ENCODE peak calls at places on chromosomes 1 and 21, in nine cellular contexts. W is ovary, M is endothelial cell of umbilical vein, L is right atrium auricular region, N is heart left ventricle, V is AG04450, H is tibial artery, X is prostate gland, F is A549. B is an unnamed sample.

GRCh38 chr1:86703696-86704455 is 500 bp upstream of the SH3GLB1 start:
- DNase-seq in W (no peak), M (peak; percentile 69), L (no peak), N (no peak), V (no peak), H (no peak), X (no peak), F (no peak), B (peak; percentile 66)

GRCh38 chr1:15180189-15180588 is 26.6 kb downstream of the TMEM51 start:
- DNase-seq in W (no peak), M (no peak), L (no peak), N (no peak), V (no peak), H (no peak), X (no peak), F (no peak), B (no peak)

GRCh38 chr1:192788184-192788583 is 20.7 kb upstream of the RGS2 start:
- DNase-seq in W (no peak), M (no peak), L (peak; percentile 72), N (peak; percentile 27), V (no peak), H (peak; percentile 26), X (no peak), F (peak; percentile 61), B (no peak)

GRCh38 chr1:64171797-64172281 is 31.6 kb upstream of the UBE2U start:
- DNase-seq in W (no peak), M (peak; percentile 38), L (no peak), N (no peak), V (no peak), H (no peak), X (peak; percentile 13), F (peak; percentile 20), B (no peak)

GRCh38 chr1:14866841-14867626 is 268.5 kb downstream of the KAZN start:
- DNase-seq in W (no peak), M (no peak), L (no peak), N (no peak), V (no peak), H (no peak), X (no peak), F (no peak), B (no peak)

GRCh38 chr1:116433283-116434257 is 60.5 kb downstream of the ATP1A1 start:
- DNase-seq in W (no peak), M (no peak), L (no peak), N (peak; percentile 86), V (no peak), H (no peak), X (peak; percentile 46), F (no peak), B (no peak)

GRCh38 chr21:44349416-44349846 is 4.0 kb upstream of the TRPM2 start:
- DNase-seq in W (no peak), M (no peak), L (no peak), N (no peak), V (no peak), H (no peak), X (no peak), F (no peak), B (no peak)

GRCh38 chr1:192654607-192655389 is 18.9 kb downstream of the RGS13 start:
- DNase-seq in W (no peak), M (peak; percentile 30), L (no peak), N (no peak), V (no peak), H (no peak), X (no peak), F (no peak), B (no peak)

GRCh38 chr21:44617071-44617501 is 5.2 kb downstream of the KRTAP10-8 start:
- DNase-seq in W (no peak), M (no peak), L (peak; percentile 53), N (no peak), V (no peak), H (no peak), X (no peak), F (no peak), B (no peak)

GRCh38 chr1:214967865-214968575 is 114.5 kb upstream of the KCNK2 start:
- DNase-seq in W (no peak), M (no peak), L (no peak), N (no peak), V (no peak), H (no peak), X (no peak), F (no peak), B (no peak)

GRCh38 chr1:164366014-164366413 is 193.0 kb upstream of the PBX1 start:
- DNase-seq in W (no peak), M (no peak), L (no peak), N (no peak), V (no peak), H (no peak), X (no peak), F (no peak), B (no peak)

GRCh38 chr1:41479808-41480160 is 4.7 kb downstream of the EDN2 start:
- DNase-seq in W (no peak), M (no peak), L (no peak), N (peak; percentile 17), V (no peak), H (no peak), X (no peak), F (no peak), B (no peak)

GRCh38 chr1:26723013-26723991 is 27.5 kb downstream of the ARID1A start:
- DNase-seq in W (peak; percentile 93), M (peak; percentile 99), L (peak; percentile 93), N (peak; percentile 91), V (peak; percentile 96), H (peak; percentile 83), X (peak; percentile 63), F (peak; percentile 26), B (peak; percentile 40)

GRCh38 chr1:232553050-232553754 is 76.7 kb downstream of the SIPA1L2 start:
- DNase-seq in W (peak; percentile 76), M (peak; percentile 89), L (peak; percentile 83), N (peak; percentile 89), V (no peak), H (no peak), X (no peak), F (no peak), B (no peak)

GRCh38 chr1:45802343-45803298 is 791 bp upstream of the MAST2 start:
- DNase-seq in W (peak; percentile 74), M (peak; percentile 89), L (peak; percentile 92), N (peak; percentile 79), V (peak; percentile 95), H (peak; percentile 88), X (peak; percentile 16), F (peak; percentile 86), B (peak; percentile 46)

GRCh38 chr1:28602536-28603439 is 10.7 kb downstream of the RAB42 start:
- DNase-seq in W (peak; percentile 55), M (peak; percentile 72), L (no peak), N (peak; percentile 70), V (peak; percentile 55), H (peak; percentile 63), X (peak; percentile 51), F (peak; percentile 70), B (peak; percentile 50)

GRCh38 chr1:207847116-207847515 is 63.8 kb downstream of the CD34 start:
- DNase-seq in W (no peak), M (peak; percentile 56), L (no peak), N (no peak), V (no peak), H (peak; percentile 10), X (no peak), F (no peak), B (no peak)

GRCh38 chr1:119712342-119713038 is 756 bp downstream of the PHGDH start:
- DNase-seq in W (peak; percentile 86), M (peak; percentile 69), L (peak; percentile 80), N (peak; percentile 87), V (peak; percentile 87), H (peak; percentile 88), X (peak; percentile 69), F (peak; percentile 72), B (peak; percentile 86)

GRCh38 chr1:101187287-101187686 is 49.5 kb upstream of the S1PR1 start:
- DNase-seq in W (no peak), M (peak; percentile 56), L (no peak), N (no peak), V (no peak), H (no peak), X (no peak), F (no peak), B (no peak)

GRCh38 chr1:180156631-180157091 is 2.0 kb downstream of the QSOX1 start:
- DNase-seq in W (no peak), M (no peak), L (peak; percentile 57), N (no peak), V (no peak), H (no peak), X (no peak), F (no peak), B (no peak)

DNA sequence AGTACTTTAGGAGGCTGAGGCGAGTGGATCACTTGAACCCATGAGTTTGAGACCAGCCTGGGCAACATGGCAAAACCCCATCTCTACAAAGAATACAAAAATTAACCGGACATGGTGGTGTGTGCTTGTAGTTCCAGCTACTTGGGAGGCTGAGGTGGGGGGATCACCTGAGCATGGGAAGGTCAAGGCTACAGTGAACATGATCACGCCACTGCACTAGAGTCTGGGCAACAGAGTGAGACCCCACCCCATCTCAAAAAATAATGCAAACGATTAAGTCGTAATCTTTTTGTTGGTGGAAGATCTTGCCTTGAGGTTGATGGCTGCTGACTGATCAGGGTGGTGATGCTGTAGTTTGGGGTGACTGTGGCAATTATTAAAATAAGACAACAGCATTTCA is 6.3 kb downstream of the RCAN3 start:
- DNase-seq in W (no peak), M (no peak), L (no peak), N (no peak), V (no peak), H (no peak), X (no peak), F (no peak), B (no peak)
- TF ChIP-seq CTCF in W (no peak), M (no peak), L (no peak), N (no peak), V (no peak), H (no peak), X (no peak), F (no peak), B (no peak)

GRCh38 chr1:31932491-31933316 is 5.5 kb downstream of the PTP4A2 start:
- DNase-seq in W (no peak), M (peak; percentile 73), L (no peak), N (no peak), V (no peak), H (no peak), X (no peak), F (peak; percentile 42), B (no peak)
- TF ChIP-seq CTCF in W (no peak), M (no peak), L (no peak), N (no peak), V (no peak), H (no peak), X (no peak), F (no peak), B (no peak)

DNA sequence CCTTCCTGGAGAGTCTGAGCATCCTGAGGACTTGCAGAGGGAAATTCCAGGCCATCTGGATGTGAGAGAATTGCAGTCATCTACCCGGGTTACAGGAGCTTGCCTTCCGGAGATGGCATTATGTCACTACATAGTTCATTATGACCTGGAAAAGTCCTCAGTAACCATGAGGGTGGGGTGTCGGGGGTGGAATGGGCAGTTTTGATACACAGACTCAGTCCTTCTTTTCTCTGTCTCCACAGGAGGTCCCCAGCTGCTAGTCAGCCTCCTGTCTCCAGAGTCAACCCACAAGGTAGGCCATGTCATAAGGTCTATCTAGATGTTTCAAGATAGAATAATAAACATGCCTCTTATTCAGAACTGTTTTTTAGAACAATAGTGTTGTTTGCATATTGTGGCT is 268.2 kb upstream of the SGIP1 start:
- DNase-seq in W (no peak), M (peak; percentile 83), L (no peak), N (no peak), V (no peak), H (no peak), X (no peak), F (peak; percentile 37), B (no peak)
- TF ChIP-seq CTCF in W (no peak), M (no peak), L (no peak), N (no peak), V (no peak), H (no peak), X (no peak), F (no peak), B (no peak)

GRCh38 chr1:243973169-243973568 is 77.9 kb upstream of the ZBTB18 start:
- DNase-seq in W (no peak), M (no peak), L (no peak), N (no peak), V (no peak), H (no peak), X (no peak), F (no peak), B (no peak)
- TF ChIP-seq CTCF in W (no peak), M (no peak), L (no peak), N (no peak), V (peak; percentile 13), H (no peak), X (no peak), F (no peak), B (no peak)

B was measured in activated CD8-positive, alpha-beta T cell treated with anti-CD3 and anti-CD28 coated beads for 36 hours.